ENCODE peak calls at places on chromosome 17, in seven cellular contexts. F is NCI-H446 treated with DMSO at 0.1 percent for 48 hours; C is mesendoderm; L is stimulated activated CD8-positive, alpha-beta memory T cell treated with anti-CD3 and anti-CD28 coated beads, Interleukin-15, amount 100 ng/mL, for 1 hour; R is AG09309; D is AG10803; E is hippocampal formation. J is an unnamed sample.
A peak's percentile ranks its signal among the peaks of the same experiment; 100 is the strongest.

GRCh38 chr17:73591278-73592078 is 52.8 kb downstream of the SDK2 start:
- DNase-seq in E (no peak), R (no peak), F (no peak), C (no peak), D (no peak), L (no peak), J (no peak)

GRCh38 chr17:42192189-42193126 is 1.8 kb downstream of the GHDC start:
- DNase-seq in R (no peak), C (no peak), F (no peak), L (no peak), D (no peak), E (no peak), J (no peak)

GRCh38 chr17:44555056-44555455 is 2.2 kb upstream of the FZD2 start:
- DNase-seq in C (peak; percentile 30), L (no peak), E (no peak), R (no peak), F (no peak), D (no peak), J (no peak)

GRCh38 chr17:64747938-64748540 is 85.9 kb upstream of the SMURF2 start:
- DNase-seq in F (no peak), E (no peak), R (no peak), L (no peak), C (no peak), D (peak; percentile 58), J (no peak)

GRCh38 chr17:46873941-46874645 is 22.7 kb downstream of the WNT9B start:
- DNase-seq in L (no peak), F (no peak), C (no peak), D (no peak), R (no peak), E (no peak), J (no peak)

GRCh38 chr17:80959330-80960036 is 32.2 kb upstream of the CHMP6 start:
- DNase-seq in R (peak; percentile 14), E (peak; percentile 32), D (peak; percentile 88), L (no peak), F (peak; percentile 97), C (no peak), J (peak; percentile 87)

GRCh38 chr17:29379084-29379811 is 10.9 kb upstream of the TAOK1 start:
- DNase-seq in C (peak; percentile 26), D (peak; percentile 36), F (no peak), R (no peak), L (no peak), E (no peak), J (no peak)

GRCh38 chr17:15456972-15457722 is 10.3 kb downstream of the CDRT4 start:
- DNase-seq in L (no peak), C (peak; percentile 69), F (no peak), E (peak; percentile 68), D (peak; percentile 99), R (peak; percentile 88), J (peak; percentile 75)

GRCh38 chr17:13635951-13636350 is 34.2 kb upstream of the HS3ST3A1 start:
- DNase-seq in C (peak; percentile 69), D (no peak), F (no peak), E (no peak), R (no peak), L (no peak), J (no peak)

GRCh38 chr17:38704645-38705522 is at the start of gene MLLT6:
- DNase-seq in R (no peak), E (peak; percentile 75), F (peak; percentile 32), C (peak; percentile 90), D (peak; percentile 76), L (peak; percentile 53), J (peak; percentile 85)

GRCh38 chr17:40615295-40615988 is 32.2 kb downstream of the SMARCE1 start:
- DNase-seq in E (no peak), R (no peak), L (no peak), D (peak; percentile 32), F (no peak), C (peak; percentile 92), J (peak; percentile 65)

GRCh38 chr17:73939808-73940207 is 263.7 kb upstream of the RPL38 start:
- DNase-seq in D (no peak), L (no peak), C (no peak), R (no peak), E (no peak), F (peak; percentile 80), J (no peak)

GRCh38 chr17:50303051-50303450 is 28.8 kb downstream of the TMEM92 start:
- DNase-seq in C (peak; percentile 25), L (no peak), F (no peak), E (no peak), D (no peak), R (no peak), J (no peak)

GRCh38 chr17:19278729-19279128 is 41.6 kb downstream of the EPN2 start:
- DNase-seq in F (no peak), L (no peak), D (no peak), R (no peak), E (no peak), C (no peak), J (no peak)

GRCh38 chr17:70295732-70296131 is 126.4 kb downstream of the KCNJ2 start:
- DNase-seq in R (no peak), L (no peak), D (no peak), C (no peak), F (no peak), E (no peak), J (no peak)

GRCh38 chr17:78557598-78558039 is 19.6 kb downstream of the DNAH17 start:
- DNase-seq in C (peak; percentile 32), D (peak; percentile 79), E (no peak), R (peak; percentile 45), L (no peak), F (peak; percentile 47), J (no peak)

GRCh38 chr17:43873815-43874214 is 26.8 kb downstream of the CD300LG start:
- DNase-seq in E (no peak), L (no peak), C (no peak), D (no peak), F (no peak), R (no peak), J (no peak)

GRCh38 chr17:50866261-50866949 is at the start of gene TOB1:
- DNase-seq in F (peak; percentile 95), L (peak; percentile 92), R (peak; percentile 80), E (peak; percentile 99), D (peak; percentile 97), C (peak; percentile 97), J (peak; percentile 98)

GRCh38 chr17:43025766-43026537 is 921 bp downstream of the RND2 start:
- DNase-seq in E (no peak), L (no peak), D (no peak), F (no peak), R (no peak), C (no peak), J (no peak)

GRCh38 chr17:18356624-18357023 is 6.7 kb downstream of the SHMT1 start:
- DNase-seq in D (peak; percentile 70), C (no peak), L (no peak), E (peak; percentile 29), F (no peak), R (peak; percentile 24), J (no peak)

GRCh38 chr17:32819035-32819434 is 57.9 kb downstream of the MYO1D start:
- DNase-seq in L (no peak), C (no peak), E (no peak), R (peak; percentile 44), D (peak; percentile 82), F (peak; percentile 13), J (no peak)

GRCh38 chr17:75352079-75352569 is 53.4 kb downstream of the GRB2 start:
- DNase-seq in D (no peak), R (no peak), F (no peak), C (peak; percentile 65), E (no peak), L (no peak), J (peak; percentile 69)

GRCh38 chr17:47465165-47465564 is 65.7 kb upstream of the NPEPPS start:
- DNase-seq in F (no peak), C (no peak), D (no peak), E (no peak), L (no peak), R (no peak), J (no peak)

GRCh38 chr17:77708936-77709335 is 249.6 kb upstream of the TNRC6C start:
- DNase-seq in R (no peak), L (no peak), E (no peak), C (no peak), F (no peak), D (no peak), J (no peak)

GRCh38 chr17:9195961-9196668 is 174.8 kb downstream of the NTN1 start:
- DNase-seq in F (no peak), D (no peak), L (no peak), C (peak; percentile 89), E (no peak), R (no peak), J (no peak)

GRCh38 chr17:39196820-39197331 is 593 bp downstream of the CACNB1 start:
- DNase-seq in C (no peak), L (no peak), D (peak; percentile 28), F (no peak), E (no peak), R (no peak), J (no peak)

GRCh38 chr17:22454070-22454999 is 762.0 kb downstream of the KCNJ18 start:
- DNase-seq in F (no peak), C (no peak), R (no peak), D (no peak), L (no peak), E (no peak), J (no peak)

GRCh38 chr17:72358465-72358864 is 237.6 kb downstream of the SOX9 start:
- DNase-seq in C (no peak), F (no peak), E (no peak), R (no peak), D (peak; percentile 88), L (no peak), J (no peak)

GRCh38 chr17:12727076-12727750 is 61.5 kb downstream of the MYOCD start:
- DNase-seq in E (no peak), D (peak; percentile 34), F (no peak), L (no peak), R (no peak), C (no peak), J (no peak)

GRCh38 chr17:48759288-48759687 is 30.7 kb upstream of the HOXB13 start:
- DNase-seq in E (no peak), R (no peak), C (no peak), L (no peak), D (no peak), F (no peak), J (no peak)

GRCh38 chr17:43431741-43432523 is 33.1 kb downstream of the ARL4D start:
- DNase-seq in C (no peak), F (peak; percentile 86), L (no peak), E (no peak), R (no peak), D (peak; percentile 49), J (no peak)

GRCh38 chr17:65277576-65277975 is 140.4 kb downstream of the RGS9 start:
- DNase-seq in L (no peak), E (no peak), C (peak; percentile 28), F (no peak), D (peak; percentile 78), R (no peak), J (no peak)

GRCh38 chr17:17151055-17151454 is 55.1 kb downstream of the PLD6 start:
- DNase-seq in E (no peak), D (peak; percentile 84), L (no peak), R (peak; percentile 75), C (no peak), F (no peak), J (no peak)

GRCh38 chr17:38559025-38559879 is 46.5 kb downstream of the SRCIN1 start:
- DNase-seq in R (no peak), L (peak; percentile 84), C (peak; percentile 96), E (no peak), F (peak; percentile 85), D (peak; percentile 24), J (peak; percentile 96)

GRCh38 chr17:20035501-20035900 is 26.3 kb downstream of the SPECC1 start:
- DNase-seq in F (no peak), C (no peak), R (no peak), L (no peak), D (no peak), E (no peak), J (no peak)

GRCh38 chr17:63358111-63358839 is 87.8 kb downstream of the CYB561 start:
- DNase-seq in F (no peak), R (peak; percentile 87), E (no peak), D (peak; percentile 96), C (no peak), L (no peak), J (no peak)

GRCh38 chr17:4950075-4950756 is 703 bp upstream of the ENO3 start:
- DNase-seq in E (no peak), F (no peak), D (no peak), C (peak; percentile 71), L (no peak), R (no peak), J (peak; percentile 74)